ENCODE peak calls at places on chromosomes 13 and 19, in four cellular contexts. W is IMR-90, V is K562, A is GM12878. C is an unnamed sample.

GRCh38 chr13:24557121-24557520 is 44.5 kb upstream of the PARP4 start:
- DNase-seq in V (no peak), A (no peak), W (no peak), C (no peak)

GRCh38 chr19:10819124-10820060 is 16.6 kb downstream of the TMED1 start:
- DNase-seq in A (no peak), V (no peak), W (no peak), C (no peak)

GRCh38 chr13:113397606-113398425 is 33.9 kb upstream of the GRTP1 start:
- DNase-seq in A (no peak), W (no peak), V (no peak), C (no peak)

GRCh38 chr19:34291235-34291634 is 36.9 kb downstream of the GARRE1 start:
- DNase-seq in V (no peak), A (no peak), W (no peak), C (no peak)

GRCh38 chr13:42814868-42815267 is 33.5 kb downstream of the FAM216B start:
- DNase-seq in A (no peak), V (no peak), W (peak), C (no peak)

GRCh38 chr19:12090807-12091206 is 26.3 kb downstream of the ZNF844 start:
- DNase-seq in W (peak), V (peak), A (peak), C (peak)

GRCh38 chr19:5539431-5539833 is 28.3 kb downstream of the TINCR start:
- DNase-seq in A (no peak), V (no peak), W (no peak), C (no peak)

GRCh38 chr13:46492946-46493345 is 60.0 kb upstream of the LRCH1 start:
- DNase-seq in W (peak), A (no peak), V (peak), C (peak)

GRCh38 chr13:21852043-21852442 is 181.2 kb downstream of the FGF9 start:
- DNase-seq in V (no peak), A (no peak), W (peak), C (no peak)

GRCh38 chr13:80340643-80341097 is 256 bp downstream of the SPRY2 start:
- DNase-seq in A (no peak), W (peak), V (no peak), C (peak)

GRCh38 chr13:55263045-55263444 is 1877.7 kb upstream of the PRR20A start:
- DNase-seq in W (no peak), V (no peak), A (no peak), C (no peak)

GRCh38 chr19:55178781-55179569 is 1.1 kb downstream of the SYT5 start:
- DNase-seq in W (peak), A (peak), V (peak), C (peak)

GRCh38 chr19:35781650-35782049 is 6.3 kb downstream of the ARHGAP33 start:
- DNase-seq in W (no peak), A (no peak), V (no peak), C (no peak)

GRCh38 chr13:99436686-99437416 is 64.4 kb upstream of the TM9SF2 start:
- DNase-seq in W (peak), A (no peak), V (peak), C (peak)

GRCh38 chr13:99446242-99446641 is 55.0 kb upstream of the TM9SF2 start:
- DNase-seq in W (no peak), A (no peak), V (peak), C (no peak)

GRCh38 chr13:99439048-99439447 is 62.2 kb upstream of the TM9SF2 start:
- DNase-seq in A (no peak), W (no peak), V (no peak), C (no peak)

GRCh38 chr13:99439850-99440604 is 61.2 kb upstream of the TM9SF2 start:
- DNase-seq in W (no peak), A (no peak), V (no peak), C (no peak)

DNA sequence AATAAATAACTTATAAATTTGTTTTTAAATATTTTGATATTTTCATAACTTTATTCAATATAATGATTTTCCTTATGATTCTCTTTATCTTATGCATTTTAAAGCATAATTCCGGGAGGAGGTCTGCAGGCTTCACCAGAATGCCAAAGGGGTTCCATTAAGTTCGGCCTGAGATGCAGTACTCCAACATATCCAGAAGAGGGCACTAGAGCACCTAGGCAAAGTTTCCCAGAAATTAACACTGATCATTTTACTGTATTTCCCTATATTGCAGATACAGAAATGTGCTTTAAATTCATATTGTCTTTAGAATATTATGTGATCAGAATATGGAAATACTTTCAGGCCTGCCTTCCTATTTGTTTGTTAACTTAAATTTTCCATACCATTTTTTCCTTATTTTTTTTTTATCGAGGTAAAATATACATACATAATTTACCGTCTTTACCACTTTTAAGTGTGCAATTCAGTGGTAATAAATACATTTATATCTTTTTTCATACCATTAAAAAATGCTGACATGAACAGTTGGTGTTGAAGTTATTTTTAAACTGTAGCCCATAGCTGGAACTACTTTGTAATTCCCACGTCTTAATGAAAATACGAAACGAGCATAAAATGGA is 58.9 kb upstream of the TM9SF2 start:
- DNase-seq in V (peak), A (no peak), W (peak), C (peak)
- TF ChIP-seq FOS in V (no peak), A (no peak), W (no peak), C (no peak)

GRCh38 chr13:110155072-110155471 is 151.9 kb downstream of the COL4A1 start:
- DNase-seq in V (no peak), A (no peak), W (no peak), C (no peak)

GRCh38 chr13:110154370-110155031 is 152.5 kb downstream of the COL4A1 start:
- DNase-seq in V (no peak), W (no peak), A (no peak), C (no peak)

GRCh38 chr13:110152351-110152750 is 154.6 kb downstream of the COL4A1 start:
- DNase-seq in V (no peak), W (no peak), A (no peak), C (no peak)

GRCh38 chr13:110149036-110149435 is 157.9 kb downstream of the COL4A1 start:
- DNase-seq in A (no peak), V (no peak), W (no peak), C (no peak)

DNA sequence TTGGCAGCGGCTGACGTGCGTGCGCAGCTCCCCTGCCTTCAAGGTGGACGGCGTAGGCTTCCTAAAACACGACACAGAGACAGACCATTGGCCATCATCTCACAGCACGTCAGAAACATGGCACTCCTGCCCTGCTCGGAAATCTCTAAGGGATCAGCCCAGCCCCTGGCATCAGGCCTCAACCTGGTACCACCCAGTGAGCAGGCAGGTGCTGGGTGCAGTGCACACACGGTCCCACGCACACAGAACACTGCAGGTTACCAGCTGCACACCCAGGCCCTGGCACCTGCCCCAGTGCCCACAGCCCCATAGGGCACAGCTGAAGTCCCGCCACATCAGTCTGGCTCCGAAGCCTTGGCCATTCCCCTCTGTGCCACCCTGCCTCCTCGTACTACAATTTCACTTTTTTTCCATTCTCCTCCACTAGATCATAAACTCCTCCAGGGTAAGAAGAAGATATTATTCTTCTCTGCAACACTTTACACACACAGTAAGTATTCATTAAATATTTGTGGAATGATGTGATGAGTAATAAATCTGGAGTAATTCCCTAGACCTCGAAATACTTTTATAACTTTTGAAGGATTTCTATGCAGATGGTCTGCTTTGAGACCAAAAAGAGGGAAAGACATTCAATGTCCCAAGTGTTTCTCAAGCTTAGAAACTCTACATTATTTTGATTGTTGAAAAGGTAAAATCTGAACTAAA is 156.4 kb downstream of the COL4A1 start:
- DNase-seq in W (peak), A (no peak), V (no peak), C (no peak)
- TF ChIP-seq FOS in W (no peak), A (no peak), V (no peak), C (no peak)

GRCh38 chr19:49057636-49058234 is at the start of gene CGB7:
- DNase-seq in A (no peak), V (peak), W (peak), C (peak)
- TF ChIP-seq FOS in A (no peak), V (no peak), W (no peak), C (no peak)

DNA sequence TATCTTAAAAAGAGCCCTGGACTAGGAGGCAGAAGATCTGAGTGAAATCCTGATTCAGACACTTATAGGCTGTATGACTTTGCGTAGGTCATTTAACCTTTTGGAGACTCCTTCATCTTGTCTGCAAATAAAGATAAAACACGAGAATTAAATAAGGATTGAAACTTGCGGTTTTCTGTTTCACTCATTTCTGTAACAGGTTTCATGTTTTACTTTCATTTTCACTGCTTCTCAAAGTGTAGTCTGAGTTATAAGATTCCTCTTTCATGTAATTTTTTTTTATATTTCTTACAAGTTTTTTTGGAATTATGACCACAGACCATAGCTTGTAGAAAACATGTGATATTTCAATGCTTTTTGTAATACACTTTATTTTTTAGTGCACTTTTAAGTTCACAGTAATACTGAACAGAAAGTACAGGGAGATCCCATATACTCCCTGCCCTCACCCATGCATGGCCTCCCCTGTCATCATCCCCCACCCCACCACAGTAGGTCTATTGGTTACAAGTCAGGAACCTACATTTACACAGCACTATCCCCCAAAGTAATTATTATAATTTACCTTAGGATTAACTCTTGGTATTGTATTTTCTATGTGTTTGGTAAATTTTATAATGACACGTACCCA is 174.6 kb downstream of the ITGBL1 start:
- DNase-seq in V (no peak), A (peak), W (peak), C (peak)
- TF ChIP-seq FOS in V (no peak), A (no peak), W (no peak), C (no peak)

GRCh38 chr13:33934343-33934742 is 116.4 kb downstream of the RFC3 start:
- DNase-seq in A (no peak), V (no peak), W (no peak), C (no peak)

GRCh38 chr13:33934936-33935510 is 117.1 kb downstream of the RFC3 start:
- DNase-seq in V (no peak), A (no peak), W (no peak), C (no peak)

GRCh38 chr13:33932765-33933406 is 114.9 kb downstream of the RFC3 start:
- DNase-seq in V (no peak), A (no peak), W (peak), C (no peak)

GRCh38 chr13:33933810-33934209 is 115.9 kb downstream of the RFC3 start:
- DNase-seq in V (no peak), A (no peak), W (no peak), C (no peak)

GRCh38 chr13:33931397-33931987 is 113.5 kb downstream of the RFC3 start:
- DNase-seq in A (peak), W (peak), V (peak), C (peak)
- TF ChIP-seq FOS in A (no peak), W (no peak), V (no peak), C (no peak)

DNA sequence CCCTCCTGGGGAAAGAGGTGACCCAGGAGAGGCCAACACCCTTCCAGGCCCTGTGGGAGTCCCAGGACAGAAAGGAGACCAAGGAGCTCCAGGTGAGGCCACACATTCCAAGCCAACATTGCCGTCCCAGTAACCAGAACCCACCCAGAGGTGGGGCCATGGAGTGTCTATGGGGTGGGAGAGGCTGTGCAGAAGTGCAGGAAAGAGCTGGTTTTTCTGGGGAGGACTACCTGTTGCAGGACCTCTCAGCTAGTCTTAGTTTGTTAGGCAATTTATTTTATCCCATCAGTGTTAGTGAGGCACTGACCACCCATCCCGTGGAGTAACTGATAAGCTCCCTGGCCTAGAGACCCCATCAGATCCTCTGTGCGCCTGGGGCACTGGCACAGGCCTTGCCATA is 66.1 kb downstream of the RAB20 start:
- DNase-seq in V (no peak), W (no peak), A (no peak), C (no peak)
- TF ChIP-seq FOS in V (no peak), W (no peak), A (no peak), C (no peak)

GRCh38 chr13:74794582-74794981 is 660.4 kb upstream of the KLF12 start:
- DNase-seq in W (no peak), A (no peak), V (no peak), C (no peak)
- TF ChIP-seq FOS in W (no peak), A (no peak), V (no peak), C (no peak)

GRCh38 chr19:31054430-31054829 is 294.8 kb downstream of the TSHZ3 start:
- DNase-seq in W (peak), A (no peak), V (peak), C (no peak)
- TF ChIP-seq FOS in W (no peak), A (no peak), V (no peak), C (no peak)